ENCODE peak calls at places on chromosomes 3 and 15, in nine cellular contexts. F is astrocyte; T is psoas muscle; N is CD8-positive, alpha-beta T cell; I is heart left ventricle; M is lower lobe of right lung; B is H7; C is adrenal gland; W is ovary. X is an unnamed sample. For H3K27me3 and H3K36me3, the result is how much of the 10 kb centered on the place peaks cover.

GRCh38 chr15:62894322-62895085 is 148.0 kb upstream of the TPM1 start:
- DNase-seq in F (no peak), T (no peak), N (no peak), I (no peak), M (no peak), B (no peak), C (no peak), W (no peak), X (no peak)

GRCh38 chr15:100889359-100890058 is 9.9 kb downstream of the ALDH1A3 start:
- DNase-seq in F (peak), T (peak), N (no peak), I (peak), M (no peak), B (no peak), C (peak), W (peak), X (no peak)

GRCh38 chr3:63354160-63354559 is 76.1 kb downstream of the SYNPR start:
- DNase-seq in F (peak), T (no peak), N (no peak), I (no peak), M (no peak), B (no peak), C (no peak), W (no peak), X (no peak)

GRCh38 chr3:27943106-27943505 is 221.0 kb upstream of the EOMES start:
- DNase-seq in F (no peak), T (no peak), N (no peak), I (no peak), M (no peak), B (peak), C (peak), W (no peak), X (no peak)

GRCh38 chr3:61561374-61562041 is at the start of gene PTPRG:
- DNase-seq in F (peak), T (peak), N (no peak), I (peak), M (peak), B (peak), C (peak), W (peak), X (peak)

GRCh38 chr3:111714305-111714704 is 119.2 kb upstream of the ZBED2 start:
- DNase-seq in F (no peak), T (no peak), N (no peak), I (no peak), M (no peak), B (peak), C (no peak), W (no peak), X (no peak)

GRCh38 chr15:59200560-59200959 is 6.1 kb upstream of the LDHAL6B start:
- DNase-seq in F (peak), T (no peak), N (no peak), I (no peak), M (no peak), B (no peak), C (no peak), W (no peak), X (no peak)

GRCh38 chr3:28799084-28799483 is 450.5 kb upstream of the AZI2 start:
- DNase-seq in F (no peak), T (no peak), N (no peak), I (no peak), M (no peak), B (no peak), C (no peak), W (no peak), X (no peak)

GRCh38 chr3:55622116-55622515 is 135.0 kb upstream of the WNT5A start:
- DNase-seq in F (peak), T (no peak), N (no peak), I (no peak), M (no peak), B (no peak), C (no peak), W (no peak), X (no peak)

GRCh38 chr3:63251499-63251898 is 26.6 kb upstream of the SYNPR start:
- DNase-seq in F (no peak), T (no peak), N (no peak), I (no peak), M (no peak), B (no peak), C (no peak), W (no peak), X (no peak)

GRCh38 chr15:80699981-80700380 is 4.9 kb downstream of the ABHD17C start:
- DNase-seq in F (peak), T (no peak), N (no peak), I (no peak), M (no peak), B (no peak), C (no peak), W (no peak), X (no peak)

GRCh38 chr3:131795382-131796085 is 239.3 kb downstream of the CPNE4 start:
- DNase-seq in F (peak), T (no peak), N (no peak), I (no peak), M (no peak), B (no peak), C (peak), W (no peak), X (no peak)

GRCh38 chr15:57703387-57703786 is 3.1 kb upstream of the POLR2M start:
- DNase-seq in F (peak), T (no peak), N (no peak), I (no peak), M (no peak), B (no peak), C (no peak), W (no peak), X (no peak)

GRCh38 chr3:18745472-18745871 is 320.3 kb upstream of the SATB1 start:
- DNase-seq in F (no peak), T (no peak), N (no peak), I (no peak), M (no peak), B (no peak), C (peak), W (no peak), X (no peak)

GRCh38 chr3:10166213-10166604 is 1.5 kb downstream of the IRAK2 start:
- DNase-seq in F (no peak), T (no peak), N (no peak), I (no peak), M (no peak), B (no peak), C (no peak), W (no peak), X (no peak)

GRCh38 chr3:9897408-9898372 is 5.0 kb upstream of the IL17RE start:
- DNase-seq in F (peak), T (no peak), N (no peak), I (no peak), M (no peak), B (no peak), C (peak), W (no peak), X (no peak)

GRCh38 chr15:33547876-33548275 is 237.1 kb downstream of the RYR3 start:
- DNase-seq in F (peak), T (peak), N (no peak), I (peak), M (peak), B (peak), C (peak), W (peak), X (peak)

GRCh38 chr3:187852842-187853727 is 107.8 kb upstream of the BCL6 start:
- DNase-seq in F (peak), T (no peak), N (no peak), I (no peak), M (no peak), B (no peak), C (peak), W (no peak), X (no peak)

GRCh38 chr3:42662037-42662812 is 8.7 kb downstream of the ZBTB47 start:
- DNase-seq in F (no peak), T (no peak), N (no peak), I (no peak), M (no peak), B (no peak), C (no peak), W (no peak), X (no peak)

GRCh38 chr3:56839784-56840724 is 38.3 kb upstream of the ARHGEF3 start:
- DNase-seq in F (peak), T (no peak), N (no peak), I (no peak), M (no peak), B (no peak), C (no peak), W (no peak), X (no peak)

GRCh38 chr15:81877533-81878227 is 168.1 kb downstream of the MEX3B start:
- DNase-seq in F (no peak), T (no peak), N (no peak), I (no peak), M (no peak), B (peak), C (no peak), W (no peak), X (no peak)

GRCh38 chr3:56547486-56547885 is 9.5 kb upstream of the CCDC66 start:
- DNase-seq in F (no peak), T (no peak), N (no peak), I (no peak), M (no peak), B (no peak), C (no peak), W (no peak), X (no peak)

GRCh38 chr15:36943496-36944361 is 156.6 kb downstream of the MEIS2 start:
- DNase-seq in F (no peak), T (no peak), N (no peak), I (no peak), M (no peak), B (no peak), C (no peak), W (no peak), X (no peak)

GRCh38 chr3:62703423-62704167 is 171.6 kb downstream of the CADPS start:
- DNase-seq in F (peak), T (no peak), N (no peak), I (no peak), M (no peak), B (no peak), C (no peak), W (no peak), X (no peak)

GRCh38 chr15:29162411-29162810 is 107.2 kb downstream of the NSMCE3 start:
- DNase-seq in F (no peak), T (no peak), N (no peak), I (no peak), M (no peak), B (no peak), C (no peak), W (no peak), X (no peak)

GRCh38 chr3:162492446-162493081 is 996.0 kb downstream of the OTOL1 start:
- DNase-seq in F (peak), T (no peak), N (no peak), I (no peak), M (no peak), B (no peak), C (no peak), W (no peak), X (no peak)

DNA sequence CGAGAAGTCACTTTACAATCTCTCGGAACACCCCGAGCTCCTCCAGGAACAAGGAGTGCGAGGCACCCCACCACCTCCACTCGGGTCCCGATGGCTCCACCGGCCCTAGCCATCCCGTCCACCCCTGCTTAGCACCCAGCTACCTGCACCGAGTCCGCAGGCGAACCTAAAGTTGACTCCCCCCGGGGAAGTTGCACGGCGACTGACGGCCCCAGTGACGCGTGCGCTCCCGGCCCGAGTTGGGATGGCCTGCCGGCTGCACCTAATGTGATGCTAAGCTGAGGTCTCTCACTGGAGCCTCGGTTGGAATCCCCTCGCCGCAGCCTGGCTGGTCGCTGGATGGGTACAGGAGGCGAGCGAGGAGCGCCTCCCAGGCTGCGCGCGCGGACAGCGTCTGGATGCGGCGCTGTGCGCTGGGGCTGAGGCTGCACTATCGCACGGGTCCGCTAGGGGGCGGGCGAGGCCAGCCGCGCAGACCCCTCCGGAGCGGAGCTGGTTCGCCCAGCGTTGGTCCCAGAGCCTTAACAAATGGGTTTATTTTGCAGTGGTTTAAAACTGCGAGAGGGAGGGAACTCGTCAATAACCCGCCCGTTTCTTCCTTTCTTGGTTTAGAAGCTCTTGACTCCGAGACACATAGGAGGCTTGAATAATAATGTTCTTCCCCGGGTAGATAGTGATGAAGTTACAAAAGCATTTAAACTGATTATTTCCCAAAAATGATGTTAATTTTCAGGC is at the start of gene OXTR:
- DNase-seq in F (peak), T (peak), N (peak), I (peak), M (peak), B (peak), C (peak), W (peak), X (no peak)
- H3K27me3 ChIP-seq in F (under half), T (under half), N (under half), I (under half), M (under half), B (under half), C (under half), W (under half), X (under half)

GRCh38 chr15:25072857-25073476 is 118.2 kb downstream of the SNRPN start:
- DNase-seq in F (no peak), T (no peak), N (no peak), I (no peak), M (no peak), B (no peak), C (no peak), W (no peak), X (no peak)
- H3K36me3 ChIP-seq in F (half or more), T (under half), N (half or more), I (half or more), M (half or more), B (half or more), C (half or more), W (under half), X (half or more)

GRCh38 chr15:35696767-35697231 is 150.8 kb upstream of the DPH6 start:
- DNase-seq in F (peak), T (no peak), N (no peak), I (no peak), M (no peak), B (no peak), C (no peak), W (no peak), X (no peak)

GRCh38 chr15:35697549-35698299 is 151.8 kb upstream of the DPH6 start:
- DNase-seq in F (peak), T (no peak), N (no peak), I (no peak), M (no peak), B (no peak), C (peak), W (peak), X (no peak)

GRCh38 chr15:35698331-35698730 is 152.4 kb upstream of the DPH6 start:
- DNase-seq in F (no peak), T (no peak), N (no peak), I (no peak), M (no peak), B (no peak), C (no peak), W (no peak), X (no peak)

GRCh38 chr15:35701402-35702046 is 155.6 kb upstream of the DPH6 start:
- DNase-seq in F (no peak), T (no peak), N (no peak), I (no peak), M (no peak), B (no peak), C (no peak), W (no peak), X (no peak)

GRCh38 chr15:35698978-35699377 is 153.0 kb upstream of the DPH6 start:
- DNase-seq in F (no peak), T (no peak), N (no peak), I (no peak), M (no peak), B (no peak), C (no peak), W (no peak), X (no peak)
- H3K27me3 ChIP-seq in F (under half), T (under half), N (under half), I (under half), M (under half), B (under half), C (under half), W (under half), X (under half)

GRCh38 chr15:56233549-56233948 is 10.1 kb downstream of the RFX7 start:
- DNase-seq in F (no peak), T (no peak), N (no peak), I (no peak), M (no peak), B (no peak), C (no peak), W (no peak), X (no peak)

GRCh38 chr15:56232058-56232457 is 11.6 kb downstream of the RFX7 start:
- DNase-seq in F (no peak), T (no peak), N (no peak), I (no peak), M (no peak), B (no peak), C (no peak), W (no peak), X (no peak)

GRCh38 chr15:56234804-56235203 is 8.9 kb downstream of the RFX7 start:
- DNase-seq in F (peak), T (no peak), N (no peak), I (no peak), M (no peak), B (no peak), C (no peak), W (no peak), X (no peak)

GRCh38 chr15:56240390-56240789 is 3.3 kb downstream of the RFX7 start:
- DNase-seq in F (no peak), T (no peak), N (no peak), I (no peak), M (no peak), B (no peak), C (no peak), W (no peak), X (no peak)

GRCh38 chr15:56236197-56236596 is 7.5 kb downstream of the RFX7 start:
- DNase-seq in F (peak), T (no peak), N (no peak), I (no peak), M (no peak), B (no peak), C (no peak), W (no peak), X (no peak)
- H3K36me3 ChIP-seq in F (under half), T (under half), N (under half), I (under half), M (under half), B (under half), C (under half), W (under half), X (under half)

DNA sequence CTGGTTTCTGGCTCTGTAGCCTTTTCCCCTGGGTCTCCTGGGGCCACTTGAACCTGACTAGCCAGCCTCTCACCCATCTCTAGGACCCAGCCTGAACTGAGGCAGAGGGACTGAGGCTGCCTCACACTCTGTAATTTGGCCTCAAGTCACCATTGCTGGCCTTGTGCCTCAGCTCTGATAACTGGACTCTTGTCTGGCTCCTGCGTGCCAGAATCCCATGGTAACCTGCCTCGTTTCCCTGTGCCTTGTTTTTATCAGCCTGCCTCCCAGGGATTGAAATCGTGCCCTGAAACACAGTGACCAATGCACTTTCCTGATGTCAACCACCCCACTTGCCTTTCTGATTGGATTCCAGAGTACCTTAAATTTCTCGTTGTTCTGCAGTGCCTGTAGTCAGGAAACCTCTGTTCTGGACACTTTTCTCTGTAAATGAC is 27.9 kb downstream of the CRTC3 start:
- DNase-seq in F (peak), T (peak), N (no peak), I (peak), M (peak), B (no peak), C (peak), W (peak), X (peak)
- H3K27me3 ChIP-seq in F (under half), T (under half), N (under half), I (under half), M (under half), B (under half), C (under half), W (under half), X (under half)

X was measured in ascending aorta.